ENCODE peak calls at places on chromosomes 11 and 22, in seven cellular contexts. J, P, N, H, C, S and T are unnamed samples.

GRCh38 chr11:64799925-64800632 is 2.9 kb downstream of the MAP4K2 start:
- DNase-seq in J (no peak), P (no peak), N (no peak), H (no peak), C (no peak), S (no peak), T (no peak)

GRCh38 chr11:72637198-72637597 is 37.0 kb downstream of the PDE2A start:
- DNase-seq in J (no peak), P (no peak), N (no peak), H (no peak), C (no peak), S (no peak), T (no peak)

GRCh38 chr22:41508770-41509170 is 35.5 kb downstream of the POLR3H start:
- DNase-seq in J (no peak), P (no peak), N (no peak), H (peak; percentile 32), C (peak; percentile 42), S (no peak), T (no peak)

GRCh38 chr22:20273720-20274119 is 5.6 kb upstream of the RTN4R start:
- DNase-seq in J (no peak), P (no peak), N (no peak), H (no peak), C (peak; percentile 68), S (no peak), T (no peak)

GRCh38 chr11:8247312-8247711 is 16.4 kb downstream of the LMO1 start:
- DNase-seq in J (no peak), P (no peak), N (no peak), H (peak; percentile 54), C (peak; percentile 17), S (no peak), T (peak; percentile 43)

GRCh38 chr11:126930100-126930841 is 70.3 kb downstream of the KIRREL3 start:
- DNase-seq in J (no peak), P (no peak), N (no peak), H (no peak), C (no peak), S (no peak), T (no peak)

GRCh38 chr11:116895053-116895757 is 57.8 kb upstream of the APOA1 start:
- DNase-seq in J (no peak), P (no peak), N (no peak), H (peak; percentile 71), C (no peak), S (no peak), T (no peak)

GRCh38 chr22:45582236-45582954 is 79.7 kb downstream of the FBLN1 start:
- DNase-seq in J (no peak), P (no peak), N (no peak), H (no peak), C (no peak), S (no peak), T (no peak)

GRCh38 chr11:119024430-119025098 is 6.0 kb downstream of the TRAPPC4 start:
- DNase-seq in J (no peak), P (no peak), N (no peak), H (no peak), C (no peak), S (no peak), T (no peak)

GRCh38 chr11:31640611-31641010 is 131.0 kb downstream of the ELP4 start:
- DNase-seq in J (no peak), P (no peak), N (no peak), H (no peak), C (peak; percentile 93), S (no peak), T (no peak)

GRCh38 chr11:28636566-28636965 is 528.4 kb downstream of the METTL15 start:
- DNase-seq in J (no peak), P (no peak), N (no peak), H (no peak), C (no peak), S (no peak), T (no peak)

GRCh38 chr11:111851636-111852035 is 19.7 kb downstream of the ALG9 start:
- DNase-seq in J (no peak), P (no peak), N (no peak), H (no peak), C (peak; percentile 65), S (no peak), T (peak; percentile 48)

GRCh38 chr11:46050065-46050464 is 71.2 kb downstream of the PHF21A start:
- DNase-seq in J (no peak), P (no peak), N (no peak), H (peak; percentile 45), C (peak; percentile 56), S (peak; percentile 63), T (no peak)

GRCh38 chr11:134576286-134576685 is 164.2 kb upstream of the B3GAT1 start:
- DNase-seq in J (no peak), P (no peak), N (no peak), H (no peak), C (no peak), S (peak; percentile 21), T (no peak)

GRCh38 chr11:122524532-122524882 is 131.0 kb upstream of the UBASH3B start:
- DNase-seq in J (no peak), P (no peak), N (no peak), H (peak; percentile 33), C (no peak), S (no peak), T (no peak)

GRCh38 chr22:22928666-22929380 is 41.2 kb downstream of the IGLL5 start:
- DNase-seq in J (no peak), P (no peak), N (peak; percentile 40), H (no peak), C (no peak), S (peak; percentile 33), T (no peak)

GRCh38 chr11:118622376-118623290 is 15.2 kb downstream of the PHLDB1 start:
- DNase-seq in J (no peak), P (no peak), N (no peak), H (no peak), C (peak; percentile 86), S (peak; percentile 72), T (peak; percentile 95)

GRCh38 chr22:39144101-39144815 is 8.2 kb downstream of the CBX7 start:
- DNase-seq in J (no peak), P (no peak), N (no peak), H (peak; percentile 56), C (peak; percentile 40), S (no peak), T (no peak)